ENCODE peak calls at places on chromosomes 2 and 18, in five cellular contexts. F is HT1080; X is activated CD8-positive, alpha-beta memory T cell treated with anti-CD3 and anti-CD28 coated beads for 4 hours; M is fibroblast of lung; Y is NCI-H2081 treated with DMSO at 0.1 percent for 48 hours. K is an unnamed sample.

GRCh38 chr2:25063876-25064660 is 22.2 kb downstream of the EFR3B start:
- DNase-seq in F (no peak), X (no peak), Y (no peak), M (peak; percentile 64), K (no peak)

GRCh38 chr2:150872919-150873772 is 385.7 kb upstream of the RND3 start:
- DNase-seq in F (no peak), M (no peak), Y (no peak), X (no peak), K (no peak)

GRCh38 chr2:139940701-139941100 is 1160.5 kb upstream of the NXPH2 start:
- DNase-seq in Y (no peak), X (no peak), F (no peak), M (no peak), K (no peak)

GRCh38 chr2:37857485-37858196 is 67.4 kb upstream of the RMDN2 start:
- DNase-seq in Y (no peak), M (no peak), F (no peak), X (no peak), K (no peak)

GRCh38 chr18:32612651-32613050 is 142.0 kb upstream of the GAREM1 start:
- DNase-seq in X (no peak), Y (peak; percentile 20), F (no peak), M (peak; percentile 4), K (no peak)

GRCh38 chr2:195830968-195831810 is 174.2 kb downstream of the SLC39A10 start:
- DNase-seq in F (no peak), M (peak; percentile 14), X (no peak), Y (no peak), K (no peak)

GRCh38 chr2:3313845-3314375 is 63.7 kb downstream of the EIPR1 start:
- DNase-seq in Y (no peak), F (no peak), M (no peak), X (no peak), K (no peak)

GRCh38 chr2:177799531-177799930 is 273.0 kb downstream of the PDE11A start:
- DNase-seq in F (peak; percentile 30), M (peak; percentile 30), Y (no peak), X (no peak), K (no peak)

GRCh38 chr2:97688062-97688827 is 18.7 kb downstream of the C2orf92 start:
- DNase-seq in F (peak; percentile 33), Y (no peak), M (no peak), X (no peak), K (no peak)

K was measured in GM20000.